ENCODE peak calls at places on chromosomes 2 and 18, in nine cellular contexts. I is HL-60, F is endothelial cell of umbilical vein, X is SK-N-SH, Q is Panc1, N is stomach, T is GM12878, G is suprapubic skin, C is breast epithelium. P is an unnamed sample.

GRCh38 chr2:43223412-43224040 is 2.9 kb downstream of the ZFP36L2 start:
- DNase-seq in I (no peak), F (peak), X (no peak), Q (no peak), N (no peak), T (no peak), G (no peak), C (no peak), P (no peak)

GRCh38 chr18:48622911-48623431 is 84.1 kb downstream of the CTIF start:
- DNase-seq in I (no peak), F (no peak), X (no peak), Q (no peak), N (no peak), T (no peak), G (no peak), C (no peak), P (no peak)

GRCh38 chr2:184956856-184957255 is 358.5 kb downstream of the ZNF804A start:
- DNase-seq in I (no peak), F (no peak), X (no peak), Q (no peak), N (no peak), T (no peak), G (no peak), C (no peak), P (no peak)

GRCh38 chr2:171056307-171056706 is 104.4 kb downstream of the TLK1 start:
- DNase-seq in I (no peak), F (no peak), X (no peak), Q (no peak), N (no peak), T (no peak), G (no peak), C (no peak), P (no peak)

GRCh38 chr2:142980246-142981068 is 103.0 kb downstream of the KYNU start:
- DNase-seq in I (no peak), F (peak), X (no peak), Q (no peak), N (no peak), T (no peak), G (no peak), C (no peak), P (no peak)

GRCh38 chr2:32647180-32647651 is 19.4 kb downstream of the TTC27 start:
- DNase-seq in I (no peak), F (no peak), X (no peak), Q (no peak), N (no peak), T (no peak), G (no peak), C (no peak), P (no peak)

GRCh38 chr2:101474752-101475384 is at the start of gene RFX8:
- DNase-seq in I (peak), F (no peak), X (no peak), Q (no peak), N (no peak), T (no peak), G (peak), C (no peak), P (no peak)

GRCh38 chr2:9205963-9206948 is at the start of gene ASAP2:
- DNase-seq in I (peak), F (peak), X (peak), Q (no peak), N (peak), T (no peak), G (peak), C (peak), P (peak)

GRCh38 chr2:233354971-233355574 is 779 bp downstream of the DGKD start:
- DNase-seq in I (peak), F (peak), X (peak), Q (no peak), N (peak), T (no peak), G (no peak), C (peak), P (peak)

GRCh38 chr18:43847164-43848091 is 570.1 kb upstream of the SYT4 start:
- DNase-seq in I (no peak), F (peak), X (no peak), Q (no peak), N (no peak), T (no peak), G (no peak), C (no peak), P (no peak)

GRCh38 chr2:241654551-241654950 is 17.1 kb downstream of the ATG4B start:
- DNase-seq in I (no peak), F (no peak), X (no peak), Q (no peak), N (no peak), T (no peak), G (no peak), C (no peak), P (no peak)

GRCh38 chr2:189819297-189819704 is 35.1 kb downstream of the PMS1 start:
- DNase-seq in I (no peak), F (no peak), X (no peak), Q (no peak), N (no peak), T (no peak), G (no peak), C (no peak), P (no peak)

GRCh38 chr18:63224574-63224973 is 95.0 kb downstream of the BCL2 start:
- DNase-seq in I (no peak), F (no peak), X (no peak), Q (no peak), N (no peak), T (no peak), G (no peak), C (no peak), P (no peak)

GRCh38 chr18:71322201-71322600 is 1033.4 kb downstream of the SOCS6 start:
- DNase-seq in I (no peak), F (peak), X (no peak), Q (no peak), N (no peak), T (no peak), G (no peak), C (no peak), P (no peak)

GRCh38 chr2:188243381-188243780 is 48.3 kb upstream of the GULP1 start:
- DNase-seq in I (no peak), F (no peak), X (no peak), Q (no peak), N (no peak), T (no peak), G (no peak), C (no peak), P (no peak)

GRCh38 chr2:239747274-239747673 is 277.9 kb downstream of the NDUFA10 start:
- DNase-seq in I (peak), F (no peak), X (no peak), Q (no peak), N (no peak), T (no peak), G (no peak), C (no peak), P (no peak)

GRCh38 chr2:207869784-207870778 is 100.4 kb upstream of the FZD5 start:
- DNase-seq in I (peak), F (peak), X (no peak), Q (no peak), N (no peak), T (no peak), G (no peak), C (no peak), P (peak)

GRCh38 chr2:45884126-45884525 is 232.7 kb downstream of the PRKCE start:
- DNase-seq in I (no peak), F (no peak), X (no peak), Q (no peak), N (no peak), T (no peak), G (no peak), C (no peak), P (no peak)

GRCh38 chr2:25376750-25377621 is 35.3 kb upstream of the DNMT3A start:
- DNase-seq in I (peak), F (peak), X (peak), Q (peak), N (peak), T (peak), G (peak), C (peak), P (peak)
- H3K4me3 ChIP-seq in I (no peak), F (peak), X (peak), Q (peak), N (peak), T (no peak), G (peak), C (peak), P (peak)

GRCh38 chr2:59266453-59266852 is 1025.3 kb upstream of the FANCL start:
- DNase-seq in I (no peak), F (no peak), X (no peak), Q (no peak), N (no peak), T (no peak), G (no peak), C (no peak), P (no peak)
- TF ChIP-seq POLR2AphosphoS5 in I (no peak), F (no peak), X (no peak), Q (no peak), N (no peak), T (no peak), G (no peak), C (no peak), P (no peak)

GRCh38 chr2:136117391-136117841 is 533 bp downstream of the CXCR4 start:
- DNase-seq in I (peak), F (peak), X (peak), Q (no peak), N (peak), T (no peak), G (no peak), C (no peak), P (no peak)

GRCh38 chr2:136117909-136118818 is at the start of gene CXCR4:
- DNase-seq in I (peak), F (peak), X (peak), Q (no peak), N (peak), T (no peak), G (peak), C (peak), P (peak)

GRCh38 chr2:136116111-136116812 is 1.7 kb downstream of the CXCR4 start:
- DNase-seq in I (peak), F (no peak), X (no peak), Q (no peak), N (peak), T (no peak), G (no peak), C (no peak), P (peak)

GRCh38 chr2:136115183-136115751 is 2.7 kb downstream of the CXCR4 start:
- DNase-seq in I (no peak), F (no peak), X (no peak), Q (no peak), N (no peak), T (no peak), G (no peak), C (no peak), P (no peak)

GRCh38 chr2:136116813-136117390 is 1.0 kb downstream of the CXCR4 start:
- DNase-seq in I (peak), F (no peak), X (peak), Q (no peak), N (peak), T (no peak), G (no peak), C (no peak), P (peak)
- H3K4me3 ChIP-seq in I (peak), F (peak), X (peak), Q (peak), N (peak), T (peak), G (peak), C (peak), P (peak)

DNA sequence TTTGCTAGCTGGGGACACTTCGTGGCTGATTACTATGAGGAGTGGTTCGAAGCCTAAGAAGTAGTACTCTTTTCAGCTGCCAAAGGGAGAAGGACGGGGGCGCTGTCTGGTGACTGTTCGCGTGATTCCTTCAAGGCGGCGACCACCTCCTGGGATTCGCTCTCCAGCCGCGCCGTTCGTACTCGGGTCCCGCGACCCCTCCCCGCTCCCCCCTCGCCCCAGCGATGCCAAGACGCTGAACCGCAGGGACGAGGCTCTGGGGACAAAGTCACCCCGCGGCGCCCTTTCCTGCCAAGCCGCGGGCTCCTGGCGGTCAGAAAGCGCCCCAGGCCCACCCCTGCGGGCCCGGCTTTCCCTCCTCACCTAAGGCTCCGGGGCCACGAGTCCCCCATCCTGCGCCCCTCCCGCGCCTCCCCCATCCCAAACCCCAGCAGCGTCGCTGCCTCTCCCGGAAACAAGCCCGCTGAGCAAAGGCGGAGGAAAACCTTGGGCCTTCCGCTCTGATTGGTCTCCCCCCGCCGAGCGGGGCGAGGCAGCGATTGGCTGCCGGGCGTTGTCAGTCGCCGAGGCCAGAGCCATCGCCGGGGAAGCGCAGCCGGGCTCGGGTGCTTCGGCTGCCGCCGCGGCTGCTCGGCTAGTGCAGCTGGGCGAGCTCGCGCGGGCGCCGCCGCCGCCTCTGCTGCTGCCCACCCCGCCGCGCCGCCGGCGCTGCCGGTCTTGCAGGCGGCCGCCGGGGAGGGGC is 404.3 kb downstream of the XIRP2 start:
- DNase-seq in I (peak), F (peak), X (peak), Q (peak), N (peak), T (no peak), G (peak), C (peak), P (peak)
- TF ChIP-seq POLR2AphosphoS5 in I (no peak), F (no peak), X (peak), Q (peak), N (no peak), T (no peak), G (no peak), C (peak), P (no peak)